ENCODE peak calls at places on chromosomes 3 and 15, in nine cellular contexts. G is effector memory CD4-positive, alpha-beta T cell; L is body of pancreas; S is Panc1; E is AG04450; D is psoas muscle; I is breast epithelium; W is fibroblast of lung; Y is naive thymus-derived CD4-positive, alpha-beta T cell. Z is an unnamed sample.

GRCh38 chr3:88707837-88708236 is 399.6 kb upstream of the EPHA3 start:
- DNase-seq in G (no peak), L (no peak), S (no peak), E (no peak), D (no peak), I (no peak), W (no peak), Y (no peak), Z (no peak)

GRCh38 chr3:171309906-171310359 is 150.3 kb downstream of the TNIK start:
- DNase-seq in G (no peak), L (no peak), S (no peak), E (peak; percentile 29), D (no peak), I (no peak), W (peak; percentile 85), Y (no peak), Z (peak; percentile 22)

GRCh38 chr3:134090031-134090430 is 60.3 kb upstream of the SLCO2A1 start:
- DNase-seq in G (no peak), L (no peak), S (no peak), E (peak; percentile 27), D (no peak), I (no peak), W (peak; percentile 34), Y (no peak), Z (no peak)

GRCh38 chr3:46624976-46625490 is 12.7 kb downstream of the FAM240A start:
- DNase-seq in G (no peak), L (no peak), S (no peak), E (no peak), D (no peak), I (no peak), W (no peak), Y (no peak), Z (no peak)

GRCh38 chr3:102132370-102132769 is 283.1 kb downstream of the NFKBIZ start:
- DNase-seq in G (no peak), L (no peak), S (no peak), E (no peak), D (no peak), I (no peak), W (no peak), Y (no peak), Z (no peak)

GRCh38 chr3:15682766-15683165 is 81.2 kb downstream of the BTD start:
- DNase-seq in G (no peak), L (no peak), S (no peak), E (no peak), D (no peak), I (no peak), W (no peak), Y (no peak), Z (no peak)

GRCh38 chr3:14403636-14404395 is 1.4 kb downstream of the SLC6A6 start:
- DNase-seq in G (no peak), L (no peak), S (no peak), E (no peak), D (peak; percentile 88), I (no peak), W (no peak), Y (no peak), Z (peak; percentile 90)

GRCh38 chr15:53354905-53355304 is 404.6 kb downstream of the WDR72 start:
- DNase-seq in G (no peak), L (no peak), S (no peak), E (no peak), D (no peak), I (no peak), W (no peak), Y (no peak), Z (no peak)

GRCh38 chr15:25092661-25093060 is 137.9 kb downstream of the SNRPN start:
- DNase-seq in G (no peak), L (no peak), S (no peak), E (no peak), D (no peak), I (no peak), W (peak; percentile 70), Y (no peak), Z (no peak)

GRCh38 chr15:25094519-25094918 is 139.7 kb downstream of the SNRPN start:
- DNase-seq in G (no peak), L (no peak), S (no peak), E (no peak), D (no peak), I (no peak), W (no peak), Y (no peak), Z (no peak)

GRCh38 chr15:25094066-25094465 is 139.3 kb downstream of the SNRPN start:
- DNase-seq in G (no peak), L (no peak), S (no peak), E (no peak), D (no peak), I (no peak), W (no peak), Y (no peak), Z (no peak)

GRCh38 chr15:25095179-25095578 is 140.4 kb downstream of the SNRPN start:
- DNase-seq in G (no peak), L (no peak), S (no peak), E (no peak), D (no peak), I (no peak), W (no peak), Y (no peak), Z (no peak)

DNA sequence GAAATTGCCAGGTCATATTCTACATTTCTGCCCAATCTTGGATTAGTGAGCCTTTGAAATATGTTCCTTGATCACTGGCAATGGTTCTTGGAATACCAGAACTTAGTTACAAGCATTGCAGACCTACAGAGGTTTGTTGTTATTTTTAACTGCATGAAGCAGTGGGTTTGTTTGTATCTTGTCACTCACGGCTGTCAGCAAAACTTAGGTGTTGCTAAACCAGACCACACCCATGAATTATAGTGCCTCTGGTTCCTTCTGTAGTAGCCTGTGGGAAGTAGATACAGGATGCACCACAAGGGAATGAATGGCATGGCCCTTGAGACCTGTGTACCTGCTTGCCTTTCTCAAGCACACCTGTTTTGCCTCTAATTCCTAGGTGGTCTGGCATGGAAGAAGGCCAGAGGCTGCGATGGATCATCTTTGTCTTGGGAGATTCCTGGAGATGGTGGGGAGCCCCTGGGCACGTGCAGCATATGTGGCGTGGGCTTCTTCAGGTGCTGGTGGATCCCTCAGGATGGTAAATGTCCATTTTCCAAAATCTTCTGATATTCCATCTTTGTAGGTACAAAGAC is 138.8 kb downstream of the SNRPN start:
- DNase-seq in G (no peak), L (no peak), S (no peak), E (no peak), D (no peak), I (no peak), W (no peak), Y (no peak), Z (no peak)
- H3K9me3 ChIP-seq in G (peaks cover 28% of the 10 kb centered on the region), L (no peaks in the 10 kb centered on the region), S (peaks cover 6% of the 10 kb centered on the region), E (peaks cover 37% of the 10 kb centered on the region), D (peaks cover 66% of the 10 kb centered on the region), I (peaks cover 96% of the 10 kb centered on the region), W (no peaks in the 10 kb centered on the region), Y (peaks cover 83% of the 10 kb centered on the region), Z (peaks cover 18% of the 10 kb centered on the region)

GRCh38 chr3:72255736-72256559 is 471.0 kb upstream of the PROK2 start:
- DNase-seq in G (no peak), L (peak; percentile 76), S (no peak), E (no peak), D (no peak), I (peak; percentile 88), W (no peak), Y (peak; percentile 33), Z (no peak)

GRCh38 chr3:72259755-72260589 is 475.0 kb upstream of the PROK2 start:
- DNase-seq in G (no peak), L (no peak), S (no peak), E (no peak), D (no peak), I (no peak), W (peak; percentile 14), Y (no peak), Z (peak; percentile 58)

GRCh38 chr3:72260590-72260914 is 475.6 kb upstream of the PROK2 start:
- DNase-seq in G (no peak), L (no peak), S (no peak), E (no peak), D (no peak), I (no peak), W (no peak), Y (no peak), Z (no peak)

GRCh38 chr3:72258366-72258765 is 473.4 kb upstream of the PROK2 start:
- DNase-seq in G (no peak), L (no peak), S (no peak), E (no peak), D (no peak), I (no peak), W (no peak), Y (no peak), Z (no peak)

DNA sequence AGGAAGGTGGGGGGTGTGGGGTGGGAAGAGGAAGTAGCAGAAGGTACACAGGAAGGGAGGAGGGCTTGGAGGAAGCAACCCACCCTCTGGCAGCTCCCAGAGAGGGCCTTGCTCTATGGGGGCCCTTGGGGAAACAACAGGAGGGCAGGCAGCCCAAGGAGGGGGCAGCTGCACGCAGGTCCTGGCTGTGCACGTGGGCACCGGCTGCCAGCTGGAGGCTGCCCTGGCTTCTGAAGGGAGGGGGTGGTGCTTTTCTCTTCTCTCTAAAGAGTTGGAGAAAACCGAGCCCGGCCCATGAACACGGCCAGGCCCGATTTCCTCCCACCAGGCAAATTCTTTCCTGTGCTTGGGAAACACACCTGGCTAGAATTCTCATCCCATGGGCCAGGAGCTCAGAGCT is 473.8 kb upstream of the PROK2 start:
- DNase-seq in G (no peak), L (no peak), S (no peak), E (no peak), D (no peak), I (no peak), W (no peak), Y (no peak), Z (no peak)
- H3K27me3 ChIP-seq in G (no peaks in the 10 kb centered on the region), L (no peaks in the 10 kb centered on the region), S (no peaks in the 10 kb centered on the region), E (peaks cover 53% of the 10 kb centered on the region), D (no peaks in the 10 kb centered on the region), I (no peaks in the 10 kb centered on the region), W (peaks cover 20% of the 10 kb centered on the region), Y (no peaks in the 10 kb centered on the region), Z (peaks cover 6% of the 10 kb centered on the region)

GRCh38 chr15:25186411-25186810 is 231.6 kb downstream of the SNRPN start:
- DNase-seq in G (no peak), L (no peak), S (no peak), E (no peak), D (peak; percentile 19), I (no peak), W (no peak), Y (no peak), Z (no peak)

GRCh38 chr15:25189551-25189950 is 234.8 kb downstream of the SNRPN start:
- DNase-seq in G (no peak), L (no peak), S (no peak), E (no peak), D (no peak), I (no peak), W (no peak), Y (no peak), Z (peak; percentile 25)

GRCh38 chr15:25188551-25189101 is 233.8 kb downstream of the SNRPN start:
- DNase-seq in G (no peak), L (no peak), S (no peak), E (no peak), D (peak; percentile 4), I (no peak), W (no peak), Y (no peak), Z (peak; percentile 85)

GRCh38 chr15:25186906-25187645 is 232.3 kb downstream of the SNRPN start:
- DNase-seq in G (no peak), L (no peak), S (no peak), E (no peak), D (peak; percentile 36), I (no peak), W (no peak), Y (no peak), Z (peak; percentile 79)

GRCh38 chr15:25188051-25188450 is 233.3 kb downstream of the SNRPN start:
- DNase-seq in G (no peak), L (no peak), S (no peak), E (no peak), D (peak; percentile 19), I (no peak), W (no peak), Y (no peak), Z (peak; percentile 46)
- H3K9me3 ChIP-seq in G (no peaks in the 10 kb centered on the region), L (no peaks in the 10 kb centered on the region), S (no peaks in the 10 kb centered on the region), E (peaks cover 100% of the 10 kb centered on the region), D (peaks cover 3% of the 10 kb centered on the region), I (peaks cover 95% of the 10 kb centered on the region), W (no peaks in the 10 kb centered on the region), Y (peaks cover 70% of the 10 kb centered on the region), Z (no peaks in the 10 kb centered on the region)

GRCh38 chr3:123416647-123417046 is 32.2 kb downstream of the ADCY5 start:
- DNase-seq in G (no peak), L (no peak), S (no peak), E (no peak), D (no peak), I (no peak), W (no peak), Y (no peak), Z (no peak)
- H3K27me3 ChIP-seq in G (no peaks in the 10 kb centered on the region), L (no peaks in the 10 kb centered on the region), S (peaks cover 2% of the 10 kb centered on the region), E (peaks cover 72% of the 10 kb centered on the region), D (no peaks in the 10 kb centered on the region), I (no peaks in the 10 kb centered on the region), W (peaks cover 39% of the 10 kb centered on the region), Y (no peaks in the 10 kb centered on the region), Z (peaks cover 58% of the 10 kb centered on the region)